ENCODE peak calls at places on chromosomes 3 and 15, in seven cellular contexts. C is RWPE1, Q is foreskin fibroblast, V is tibial artery, A is foreskin keratinocyte, Z is heart left ventricle, I is PC-9. O is an unnamed sample.

GRCh38 chr3:172280406-172281051 is 167.7 kb downstream of the GHSR start:
- DNase-seq in I (peak; percentile 49), Z (no peak), A (peak; percentile 58), C (peak; percentile 8), V (no peak), Q (peak; percentile 73), O (no peak)

GRCh38 chr3:153970047-153970446 is 151.1 kb upstream of the ARHGEF26 start:
- DNase-seq in I (no peak), Z (no peak), A (no peak), V (no peak), C (no peak), Q (no peak), O (no peak)

GRCh38 chr15:68572921-68573320 is 5.9 kb upstream of the CORO2B start:
- DNase-seq in A (no peak), Q (no peak), I (no peak), Z (no peak), C (no peak), V (no peak), O (no peak)

GRCh38 chr3:157999246-157999645 is 107.0 kb downstream of the SHOX2 start:
- DNase-seq in V (no peak), Q (peak; percentile 31), I (no peak), Z (no peak), C (no peak), A (no peak), O (no peak)

GRCh38 chr3:40243056-40243455 is 66.5 kb upstream of the EIF1B start:
- DNase-seq in Z (no peak), Q (no peak), I (no peak), V (no peak), A (peak; percentile 32), C (no peak), O (no peak)

GRCh38 chr15:56667517-56667916 is 65.8 kb downstream of the ZNF280D start:
- DNase-seq in A (no peak), Q (no peak), I (no peak), C (no peak), V (no peak), Z (no peak), O (no peak)

GRCh38 chr3:78368576-78369345 is 1328.9 kb downstream of the ROBO2 start:
- DNase-seq in V (no peak), I (no peak), Q (no peak), Z (no peak), C (no peak), A (no peak), O (no peak)

GRCh38 chr3:124786491-124787241 is 56.4 kb downstream of the UMPS start:
- DNase-seq in Q (peak; percentile 56), C (peak; percentile 24), Z (no peak), I (peak; percentile 68), A (no peak), V (no peak), O (no peak)

GRCh38 chr3:122563717-122564025 is 429 bp downstream of the PARP9 start:
- DNase-seq in C (peak; percentile 8), Q (peak; percentile 32), I (no peak), V (peak; percentile 30), A (no peak), Z (peak; percentile 20), O (peak; percentile 28)

GRCh38 chr3:104349836-104350235 is 1016.9 kb upstream of the ALCAM start:
- DNase-seq in Z (no peak), V (no peak), Q (no peak), C (no peak), A (no peak), I (no peak), O (no peak)

GRCh38 chr3:132854856-132855535 is 132.8 kb upstream of the NPHP3 start:
- DNase-seq in Z (no peak), V (no peak), C (no peak), Q (no peak), A (no peak), I (no peak), O (no peak)

GRCh38 chr3:65597225-65597951 is 441.3 kb downstream of the MAGI1 start:
- DNase-seq in Q (peak; percentile 77), V (no peak), I (no peak), Z (peak; percentile 50), A (no peak), C (no peak), O (peak; percentile 7)

GRCh38 chr3:152961323-152961722 is 126.4 kb downstream of the P2RY1 start:
- DNase-seq in Z (no peak), C (peak; percentile 45), Q (peak; percentile 77), V (no peak), I (peak; percentile 56), A (no peak), O (peak; percentile 23)

GRCh38 chr15:62812515-62812835 is 230.1 kb upstream of the TPM1 start:
- DNase-seq in I (no peak), V (no peak), Z (no peak), C (no peak), A (no peak), Q (no peak), O (no peak)
- TF ChIP-seq CTCF in I (no peak), V (no peak), Z (no peak), C (no peak), A (no peak), Q (no peak), O (no peak)

GRCh38 chr15:33699691-33700447 is 268.4 kb upstream of the CHRM5 start:
- DNase-seq in V (no peak), C (no peak), Q (peak; percentile 20), Z (no peak), I (no peak), A (no peak), O (no peak)
- TF ChIP-seq CTCF in V (no peak), C (no peak), Q (no peak), Z (peak; percentile 22), I (peak; percentile 37), A (peak; percentile 39), O (no peak)

GRCh38 chr3:106332884-106333283 is 464.1 kb upstream of the CBLB start:
- DNase-seq in C (no peak), A (peak; percentile 57), Z (no peak), Q (no peak), V (no peak), I (no peak), O (no peak)
- TF ChIP-seq CTCF in C (no peak), A (peak; percentile 39), Z (no peak), Q (no peak), V (no peak), I (no peak), O (peak; percentile 19)

DNA sequence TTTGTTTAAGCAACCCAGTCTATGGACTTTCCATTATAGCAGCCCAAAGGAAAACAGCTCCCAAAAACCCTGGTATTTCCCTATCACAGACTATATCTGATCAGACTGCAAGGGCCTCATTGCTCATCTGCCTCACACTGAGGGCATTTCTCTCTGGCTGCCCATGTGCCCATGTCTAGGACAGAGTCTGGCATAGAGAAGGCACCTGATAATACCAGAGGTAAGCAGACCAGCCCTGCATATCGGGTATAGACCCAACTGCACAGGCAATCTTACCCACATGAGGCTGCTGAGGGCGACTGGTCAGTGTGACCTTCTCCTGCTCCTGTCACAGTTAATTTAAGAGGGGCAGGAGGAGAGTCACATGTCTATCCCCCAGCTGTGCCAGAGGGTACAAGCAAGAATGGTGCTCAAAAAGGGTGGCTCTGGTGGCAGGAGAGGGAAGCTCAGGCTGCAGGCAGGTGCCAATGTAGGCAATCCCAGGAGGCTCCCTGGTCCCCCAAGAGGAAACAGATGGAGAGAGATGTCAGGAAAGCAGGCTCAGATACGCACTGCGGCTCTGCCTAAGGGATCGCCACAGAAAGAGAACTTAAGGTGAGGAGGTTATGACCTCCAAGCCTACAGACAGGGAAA is 3.1 kb downstream of the CSRNP1 start:
- DNase-seq in Z (no peak), C (no peak), I (no peak), V (no peak), Q (no peak), A (no peak), O (no peak)
- TF ChIP-seq CTCF in Z (peak; percentile 10), C (no peak), I (no peak), V (peak; percentile 21), Q (no peak), A (no peak), O (no peak)

DNA sequence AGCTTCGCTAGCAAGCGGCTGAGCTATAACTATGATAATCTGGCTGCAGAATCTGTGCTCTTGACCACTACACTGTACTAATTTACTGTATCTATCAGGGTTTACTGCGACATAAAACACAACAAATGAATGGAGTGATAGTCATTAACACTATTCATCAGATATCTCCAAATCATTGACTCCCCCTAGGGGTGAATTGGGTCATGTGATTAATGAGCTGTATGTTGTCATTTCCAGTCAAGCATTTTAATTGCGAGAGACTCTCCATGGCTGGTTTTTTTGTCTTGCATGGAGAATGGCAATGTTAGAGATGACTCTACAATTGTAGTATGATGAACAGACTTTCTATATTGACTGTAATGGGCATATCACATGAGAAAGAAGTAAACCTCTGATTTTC is 10.5 kb upstream of the TM4SF18 start:
- DNase-seq in Z (no peak), A (no peak), I (no peak), C (peak; percentile 24), V (no peak), Q (no peak), O (no peak)
- TF ChIP-seq CTCF in Z (no peak), A (peak; percentile 40), I (peak; percentile 16), C (no peak), V (no peak), Q (no peak), O (no peak)

GRCh38 chr15:61216519-61216918 is 12.6 kb downstream of the RORA start:
- DNase-seq in C (peak; percentile 13), A (no peak), I (no peak), Q (no peak), V (no peak), Z (no peak), O (no peak)
- TF ChIP-seq CTCF in C (no peak), A (peak; percentile 41), I (peak; percentile 13), Q (no peak), V (no peak), Z (no peak), O (no peak)

DNA sequence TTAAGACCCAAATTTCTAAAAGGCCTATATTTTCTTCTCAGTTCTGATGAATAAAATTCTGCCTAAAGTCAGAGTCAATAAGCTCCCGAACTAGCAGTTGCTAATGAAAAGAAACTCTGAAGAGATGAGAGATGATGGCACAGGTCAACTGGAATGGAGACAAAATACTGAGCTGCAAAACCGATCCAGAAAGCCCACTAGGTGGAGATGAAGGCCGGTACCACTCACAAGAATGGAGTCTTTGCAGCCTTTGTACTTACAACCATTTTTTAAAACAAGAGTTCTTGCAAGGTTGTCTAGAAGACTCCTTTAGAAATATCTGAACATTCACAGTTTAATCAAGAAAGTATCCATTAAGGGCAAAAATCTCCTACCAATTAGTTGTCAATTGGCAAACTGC is 119.9 kb upstream of the TJP1 start:
- DNase-seq in A (no peak), I (no peak), Q (peak; percentile 44), C (no peak), V (no peak), Z (no peak), O (no peak)
- TF ChIP-seq CTCF in A (no peak), I (no peak), Q (peak; percentile 12), C (no peak), V (peak; percentile 12), Z (peak; percentile 37), O (no peak)

DNA sequence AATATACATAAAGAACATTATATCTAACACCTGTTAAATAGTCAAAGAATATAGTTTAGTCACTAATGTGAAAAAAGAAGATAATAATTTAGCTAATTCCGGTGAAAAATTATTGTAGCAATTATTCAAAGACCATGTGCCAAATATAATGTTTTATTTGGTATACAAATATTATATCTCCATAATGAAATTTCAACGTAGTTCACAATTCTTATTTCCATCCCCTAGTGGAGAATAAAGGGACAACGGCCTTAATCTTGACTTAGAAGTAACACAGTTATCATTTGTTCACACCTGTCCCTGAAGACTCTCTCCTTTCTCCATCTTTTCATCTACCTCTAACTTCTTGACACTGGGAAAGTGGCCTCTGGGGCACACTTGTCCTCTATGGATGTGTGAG is 213.4 kb downstream of the ERC2 start:
- DNase-seq in C (no peak), I (no peak), Z (no peak), A (no peak), V (no peak), Q (peak; percentile 16), O (no peak)
- TF ChIP-seq CTCF in C (peak; percentile 37), I (peak; percentile 36), Z (peak; percentile 8), A (peak; percentile 47), V (peak; percentile 6), Q (peak; percentile 21), O (no peak)